ENCODE peak calls at places on chromosomes 12 and 14, in eight cellular contexts. M, I, V, D, L, E, K and P are unnamed samples. For H3K4me1, the result is how much of the 10 kb centered on the place peaks cover.

GRCh38 chr12:127280393-127281275 is 986.3 kb upstream of the TMEM132C start:
- DNase-seq in M (no peak), I (no peak), V (peak), D (peak), L (peak), E (peak), K (no peak), P (no peak)

GRCh38 chr12:49942921-49943662 is 7.4 kb upstream of the AQP2 start:
- DNase-seq in M (no peak), I (no peak), V (peak), D (no peak), L (no peak), E (no peak), K (peak), P (peak)

GRCh38 chr12:32535260-32535999 is 136.1 kb downstream of the FGD4 start:
- DNase-seq in M (no peak), I (peak), V (peak), D (peak), L (peak), E (peak), K (no peak), P (peak)

GRCh38 chr12:3820122-3820521 is 53.1 kb downstream of the PARP11 start:
- DNase-seq in M (no peak), I (peak), V (no peak), D (no peak), L (no peak), E (peak), K (no peak), P (no peak)

GRCh38 chr12:65194949-65195348 is 25.6 kb downstream of the LEMD3 start:
- DNase-seq in M (no peak), I (no peak), V (no peak), D (no peak), L (no peak), E (no peak), K (no peak), P (no peak)

GRCh38 chr12:33439587-33440011 is at the start of gene SYT10:
- DNase-seq in M (no peak), I (no peak), V (no peak), D (peak), L (peak), E (no peak), K (no peak), P (peak)

GRCh38 chr12:40330180-40330579 is 105.4 kb downstream of the LRRK2 start:
- DNase-seq in M (no peak), I (no peak), V (no peak), D (no peak), L (no peak), E (no peak), K (no peak), P (no peak)

GRCh38 chr12:118055865-118056773 is 4.9 kb downstream of the WSB2 start:
- DNase-seq in M (no peak), I (peak), V (no peak), D (no peak), L (no peak), E (peak), K (no peak), P (no peak)

GRCh38 chr14:45258805-45259204 is 5.8 kb upstream of the MIS18BP1 start:
- DNase-seq in M (no peak), I (no peak), V (no peak), D (no peak), L (no peak), E (no peak), K (no peak), P (no peak)

DNA sequence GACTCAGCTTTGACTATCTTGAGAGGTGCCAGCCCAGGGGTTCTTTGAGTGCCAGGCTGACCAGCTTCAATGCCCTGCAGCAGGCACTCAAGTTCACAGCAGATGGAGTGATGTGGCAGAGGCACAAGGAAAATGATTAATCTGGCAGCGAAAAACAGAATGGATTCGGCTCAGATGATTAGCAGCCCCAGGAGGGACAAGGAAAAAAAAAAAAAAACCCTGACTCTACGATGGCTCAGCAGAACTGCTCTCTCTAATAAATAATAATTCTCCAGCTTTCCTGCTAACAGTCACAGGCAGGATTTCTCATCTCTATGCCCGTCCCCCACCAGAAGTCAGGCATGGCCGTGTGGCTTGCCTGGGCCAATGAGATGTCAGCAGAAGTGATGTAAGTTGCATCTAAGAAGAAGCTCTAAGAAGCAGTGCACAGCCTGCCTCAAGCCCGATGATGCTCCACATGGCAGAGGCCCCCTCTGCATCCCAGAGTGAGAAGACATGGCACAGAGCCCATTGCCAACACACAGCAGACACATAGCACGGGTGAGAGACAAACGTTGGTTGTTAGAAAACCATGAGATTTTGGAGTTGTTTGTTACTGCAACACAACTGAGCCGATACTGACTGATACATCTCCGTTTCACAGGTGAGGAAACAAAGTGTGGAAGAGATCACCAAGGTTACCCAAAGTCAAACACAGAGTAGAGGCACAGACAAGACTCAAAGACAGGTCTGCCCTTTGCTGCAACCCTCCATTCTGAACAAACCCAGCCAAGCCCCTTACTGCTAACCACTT is 111.0 kb downstream of the SCARB1 start:
- DNase-seq in M (no peak), I (no peak), V (no peak), D (no peak), L (no peak), E (no peak), K (no peak), P (no peak)
- H3K27ac ChIP-seq in M (peak), I (no peak), V (no peak), D (no peak), L (no peak), E (peak), K (peak), P (peak)

GRCh38 chr12:83470749-83471148 is 784.0 kb downstream of the TMTC2 start:
- DNase-seq in M (no peak), I (no peak), V (no peak), D (no peak), L (peak), E (no peak), K (no peak), P (no peak)
- TF ChIP-seq CTCF in M (no peak), I (no peak), V (no peak), D (no peak), L (no peak), E (no peak), K (no peak), P (no peak)

DNA sequence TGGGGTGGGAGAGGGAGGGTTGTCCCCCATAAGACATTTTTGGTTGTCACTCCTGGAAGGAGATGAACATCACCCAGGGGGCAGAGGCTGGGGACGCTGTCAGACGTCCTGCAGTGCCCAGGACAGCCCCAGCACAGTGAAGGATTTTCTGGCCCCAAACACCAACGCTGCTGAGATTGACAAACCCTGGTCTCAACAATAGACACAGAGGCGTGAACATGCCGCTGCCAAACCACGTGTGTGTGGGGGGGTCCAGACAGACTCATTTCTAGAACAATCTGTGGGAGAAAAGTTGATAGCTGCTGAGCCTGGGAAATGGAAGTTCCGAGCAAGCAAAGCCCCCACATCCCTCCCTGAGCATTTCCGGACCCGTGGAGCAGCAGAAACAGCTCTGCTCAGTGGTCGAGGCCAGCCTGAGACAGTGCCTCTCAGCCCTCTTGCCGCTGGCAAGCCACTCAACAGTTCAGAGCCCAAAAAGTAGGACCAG is 43.8 kb upstream of the CLMN start:
- DNase-seq in M (no peak), I (no peak), V (no peak), D (no peak), L (no peak), E (no peak), K (no peak), P (no peak)
- H3K4me1 ChIP-seq in M (under half), I (under half), V (under half), D (under half), L (under half), E (under half), K (under half), P (under half)

DNA sequence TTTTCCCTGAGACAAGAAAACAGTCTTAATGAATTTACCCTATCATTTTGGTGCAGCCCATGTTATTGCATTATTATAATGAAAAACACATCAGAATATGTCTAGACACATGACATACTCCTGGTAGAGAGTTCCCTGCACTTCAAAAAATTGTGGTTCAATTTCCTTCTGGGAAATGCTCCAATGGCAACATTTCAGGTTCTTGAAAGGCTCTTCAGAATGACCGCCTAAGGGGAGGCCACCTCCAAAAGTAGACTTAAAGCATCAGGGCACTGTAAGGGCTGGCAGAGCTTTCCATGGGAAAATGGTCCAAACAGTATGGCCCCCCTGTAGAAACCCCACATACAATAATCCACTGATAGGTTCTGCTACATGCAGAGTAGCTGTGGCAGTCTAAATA is 110.7 kb downstream of the SLC25A21 start:
- DNase-seq in M (no peak), I (no peak), V (no peak), D (no peak), L (peak), E (no peak), K (no peak), P (no peak)
- H3K27ac ChIP-seq in M (no peak), I (no peak), V (no peak), D (no peak), L (peak), E (no peak), K (no peak), P (no peak)